ENCODE peak calls at places on chromosomes 6 and 20, in six cellular contexts. Q is A549, B is K562, K is HCT116, C is SK-N-SH, F is GM23338. P is an unnamed sample.

GRCh38 chr20:4721719-4722118 is at the start of gene PRND:
- DNase-seq in Q (no peak), B (no peak), K (no peak), C (no peak), F (no peak), P (no peak)

GRCh38 chr20:45506927-45507820 is 8.2 kb downstream of the SPINT3 start:
- DNase-seq in Q (no peak), B (no peak), K (no peak), C (no peak), F (no peak), P (no peak)

GRCh38 chr6:108452725-108453195 is 108.0 kb upstream of the FOXO3 start:
- DNase-seq in Q (no peak), B (no peak), K (no peak), C (no peak), F (peak), P (no peak)

GRCh38 chr6:39892490-39893129 is 41.7 kb downstream of the MOCS1 start:
- DNase-seq in Q (peak), B (peak), K (peak), C (peak), F (peak), P (no peak)

GRCh38 chr6:158279615-158280014 is 32.6 kb upstream of the TULP4 start:
- DNase-seq in Q (no peak), B (no peak), K (no peak), C (no peak), F (no peak), P (no peak)

GRCh38 chr6:112372213-112372806 is 25.2 kb downstream of the RFPL4B start:
- DNase-seq in Q (peak), B (no peak), K (peak), C (peak), F (peak), P (no peak)

GRCh38 chr20:62872184-62872862 is 10.7 kb upstream of the TCFL5 start:
- DNase-seq in Q (no peak), B (no peak), K (no peak), C (no peak), F (no peak), P (peak)

GRCh38 chr6:72422126-72422680 is 199.7 kb upstream of the KCNQ5 start:
- DNase-seq in Q (no peak), B (no peak), K (no peak), C (no peak), F (no peak), P (no peak)

GRCh38 chr6:18246205-18246604 is 18.1 kb downstream of the DEK start:
- DNase-seq in Q (no peak), B (no peak), K (no peak), C (no peak), F (no peak), P (no peak)

GRCh38 chr20:53611449-53611894 is 17.8 kb upstream of the ZNF217 start:
- DNase-seq in Q (peak), B (no peak), K (peak), C (peak), F (peak), P (no peak)

GRCh38 chr6:170208171-170208601 is 82.7 kb downstream of the DLL1 start:
- DNase-seq in Q (no peak), B (no peak), K (no peak), C (peak), F (no peak), P (no peak)

GRCh38 chr6:73451166-73452106 is 661 bp downstream of the CGAS start:
- DNase-seq in Q (peak), B (no peak), K (no peak), C (peak), F (peak), P (peak)

GRCh38 chr20:17468073-17468840 is 62.9 kb downstream of the BFSP1 start:
- DNase-seq in Q (no peak), B (no peak), K (no peak), C (no peak), F (no peak), P (no peak)

GRCh38 chr6:14932485-14933178 is 313.2 kb upstream of the JARID2 start:
- DNase-seq in Q (no peak), B (peak), K (no peak), C (no peak), F (no peak), P (no peak)

GRCh38 chr6:7254980-7255825 is 57.8 kb downstream of the SSR1 start:
- DNase-seq in Q (no peak), B (peak), K (no peak), C (no peak), F (no peak), P (peak)

GRCh38 chr20:25315418-25316210 is 67.7 kb downstream of the PYGB start:
- DNase-seq in Q (no peak), B (no peak), K (no peak), C (no peak), F (no peak), P (no peak)

GRCh38 chr6:92559002-92559401 is 860.4 kb downstream of the EPHA7 start:
- DNase-seq in Q (no peak), B (no peak), K (no peak), C (no peak), F (no peak), P (peak)

GRCh38 chr6:105067329-105067728 is 110.4 kb downstream of the LIN28B start:
- DNase-seq in Q (no peak), B (no peak), K (no peak), C (no peak), F (no peak), P (no peak)

GRCh38 chr6:151239603-151240035 is at the start of gene AKAP12:
- DNase-seq in Q (peak), B (no peak), K (no peak), C (no peak), F (peak), P (no peak)

GRCh38 chr6:40912158-40912946 is 126.7 kb downstream of the UNC5CL start:
- DNase-seq in Q (peak), B (peak), K (no peak), C (peak), F (peak), P (peak)

GRCh38 chr6:42029062-42029685 is 21.1 kb upstream of the TAF8 start:
- DNase-seq in Q (no peak), B (peak), K (no peak), C (no peak), F (no peak), P (no peak)

GRCh38 chr20:39800111-39800510 is 838.0 kb downstream of the DHX35 start:
- DNase-seq in Q (peak), B (no peak), K (no peak), C (no peak), F (no peak), P (no peak)

GRCh38 chr6:133959667-133960368 is 6.8 kb downstream of the TBPL1 start:
- DNase-seq in Q (no peak), B (peak), K (no peak), C (no peak), F (no peak), P (no peak)

GRCh38 chr6:3228046-3228671 is 706 bp upstream of the TUBB2B start:
- DNase-seq in Q (no peak), B (peak), K (no peak), C (peak), F (peak), P (no peak)

GRCh38 chr6:151850479-151850878 is 43.0 kb downstream of the ESR1 start:
- DNase-seq in Q (no peak), B (no peak), K (no peak), C (no peak), F (peak), P (no peak)

GRCh38 chr20:4369798-4370124 is 351.9 kb upstream of the PRND start:
- DNase-seq in Q (no peak), B (peak), K (no peak), C (no peak), F (no peak), P (peak)

GRCh38 chr6:82506526-82506925 is 142.9 kb downstream of the TPBG start:
- DNase-seq in Q (peak), B (no peak), K (no peak), C (no peak), F (peak), P (no peak)

GRCh38 chr20:25280051-25280573 is 32.2 kb downstream of the PYGB start:
- DNase-seq in Q (no peak), B (no peak), K (no peak), C (peak), F (no peak), P (no peak)

GRCh38 chr20:4067600-4068261 is 52.4 kb upstream of the RNF24 start:
- DNase-seq in Q (no peak), B (no peak), K (no peak), C (no peak), F (no peak), P (peak)

GRCh38 chr6:159828074-159828473 is 28.0 kb downstream of the PNLDC1 start:
- DNase-seq in Q (no peak), B (no peak), K (no peak), C (no peak), F (no peak), P (no peak)
- TF ChIP-seq REST in Q (no peak), B (no peak), K (no peak), C (no peak), F (no peak), P (no peak)

DNA sequence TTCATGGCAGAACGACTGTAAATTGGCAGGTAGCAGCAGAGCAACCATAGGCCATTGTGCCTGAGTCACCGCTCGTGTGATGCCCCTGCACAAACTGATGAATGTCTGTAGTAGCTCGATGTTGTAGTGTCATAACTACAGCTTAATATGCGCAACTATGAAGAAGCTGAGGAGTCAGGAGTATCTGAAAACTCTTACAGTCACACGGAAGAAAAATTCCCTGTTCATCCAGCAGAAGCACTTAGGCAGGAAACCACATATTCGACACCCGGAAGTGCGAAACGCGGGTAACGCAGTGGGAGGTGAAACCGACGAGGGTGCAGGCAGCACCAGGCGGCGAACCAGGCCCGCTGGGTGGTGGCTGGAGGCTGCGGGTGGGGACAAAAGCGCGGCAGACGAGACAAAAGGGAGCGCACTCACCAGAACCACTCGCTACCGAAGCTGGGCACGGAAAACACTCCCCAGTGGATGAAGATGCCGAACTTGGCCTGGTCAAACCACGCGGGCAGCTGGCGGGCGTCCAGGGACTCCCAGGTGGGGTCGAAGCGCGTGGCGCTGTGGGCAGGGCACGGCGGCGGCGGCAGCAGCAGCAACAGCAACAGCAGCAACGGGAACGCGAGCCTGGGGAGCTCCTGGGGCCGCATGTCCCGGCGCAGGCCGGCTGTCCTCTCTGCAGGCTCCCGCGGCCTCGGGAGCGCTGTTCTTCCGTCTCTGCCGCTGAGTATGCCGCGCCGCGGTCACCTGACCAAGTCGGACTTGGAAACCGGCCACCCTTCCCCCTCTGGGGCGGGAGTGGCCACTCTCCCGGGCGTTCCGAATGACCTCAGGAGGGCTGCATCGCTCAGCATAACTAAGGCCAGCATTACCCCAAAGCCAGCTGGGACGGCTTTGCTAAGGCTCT is at the start of gene FUCA2:
- DNase-seq in Q (peak), B (peak), K (peak), C (peak), F (peak), P (peak)
- TF ChIP-seq CTCF in Q (no peak), B (peak), K (no peak), C (no peak), F (no peak), P (no peak)

DNA sequence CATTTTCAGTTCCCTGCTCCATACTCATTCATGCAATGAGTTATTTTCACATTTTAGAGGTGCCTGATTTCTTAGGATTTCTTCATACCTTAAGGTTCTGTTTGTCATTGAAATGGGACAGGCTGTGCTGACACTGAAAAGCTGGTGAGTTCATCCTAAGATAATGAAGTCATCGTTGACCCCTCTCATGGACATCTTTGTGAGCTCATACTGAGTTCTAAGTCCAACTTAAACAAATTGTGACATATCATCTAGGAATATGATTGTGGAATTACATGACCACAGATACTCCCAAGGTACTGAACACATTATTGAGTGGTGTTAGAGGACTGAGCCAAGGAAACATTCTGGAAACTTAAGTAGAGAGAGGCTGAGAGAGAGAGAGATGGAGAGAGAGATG is 224.8 kb upstream of the JAG1 start:
- DNase-seq in Q (peak), B (no peak), K (no peak), C (no peak), F (no peak), P (no peak)
- TF ChIP-seq REST in Q (no peak), B (no peak), K (no peak), C (no peak), F (no peak), P (no peak)

DNA sequence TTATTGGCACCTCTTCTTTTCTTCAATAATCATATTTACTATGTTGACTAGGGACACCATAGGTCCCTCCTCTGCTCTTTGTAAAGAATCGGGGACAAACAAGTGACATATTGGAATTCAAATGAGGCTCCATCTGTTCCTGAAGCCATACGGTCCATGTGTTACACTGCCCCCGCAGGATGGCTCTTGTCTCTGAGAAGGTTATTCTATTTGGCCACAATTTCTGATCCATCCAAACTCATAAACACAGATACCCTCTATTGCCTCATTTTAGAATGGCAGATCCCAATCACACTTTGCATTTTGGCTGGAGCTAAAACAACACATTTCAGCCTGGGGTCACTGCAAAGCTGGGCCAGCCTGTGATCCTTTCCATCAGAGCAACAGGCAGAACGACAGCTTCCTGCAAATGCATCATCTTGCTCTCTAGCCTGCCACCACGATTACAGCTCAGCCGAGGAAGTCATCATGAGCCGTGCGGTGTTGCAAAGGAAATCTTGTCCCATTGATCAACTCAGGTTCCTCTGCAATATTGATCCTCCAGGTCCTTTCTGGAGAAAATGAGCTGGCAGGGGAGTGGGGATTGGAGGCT is 73.2 kb downstream of the AGPAT4 start:
- DNase-seq in Q (no peak), B (no peak), K (no peak), C (peak), F (peak), P (no peak)
- TF ChIP-seq CTCF in Q (no peak), B (peak), K (peak), C (peak), F (peak), P (no peak)

GRCh38 chr6:26075063-26075717 is 12.0 kb upstream of the HFE start:
- DNase-seq in Q (no peak), B (no peak), K (no peak), C (no peak), F (peak), P (no peak)
- TF ChIP-seq REST in Q (no peak), B (no peak), K (no peak), C (no peak), F (no peak), P (no peak)

DNA sequence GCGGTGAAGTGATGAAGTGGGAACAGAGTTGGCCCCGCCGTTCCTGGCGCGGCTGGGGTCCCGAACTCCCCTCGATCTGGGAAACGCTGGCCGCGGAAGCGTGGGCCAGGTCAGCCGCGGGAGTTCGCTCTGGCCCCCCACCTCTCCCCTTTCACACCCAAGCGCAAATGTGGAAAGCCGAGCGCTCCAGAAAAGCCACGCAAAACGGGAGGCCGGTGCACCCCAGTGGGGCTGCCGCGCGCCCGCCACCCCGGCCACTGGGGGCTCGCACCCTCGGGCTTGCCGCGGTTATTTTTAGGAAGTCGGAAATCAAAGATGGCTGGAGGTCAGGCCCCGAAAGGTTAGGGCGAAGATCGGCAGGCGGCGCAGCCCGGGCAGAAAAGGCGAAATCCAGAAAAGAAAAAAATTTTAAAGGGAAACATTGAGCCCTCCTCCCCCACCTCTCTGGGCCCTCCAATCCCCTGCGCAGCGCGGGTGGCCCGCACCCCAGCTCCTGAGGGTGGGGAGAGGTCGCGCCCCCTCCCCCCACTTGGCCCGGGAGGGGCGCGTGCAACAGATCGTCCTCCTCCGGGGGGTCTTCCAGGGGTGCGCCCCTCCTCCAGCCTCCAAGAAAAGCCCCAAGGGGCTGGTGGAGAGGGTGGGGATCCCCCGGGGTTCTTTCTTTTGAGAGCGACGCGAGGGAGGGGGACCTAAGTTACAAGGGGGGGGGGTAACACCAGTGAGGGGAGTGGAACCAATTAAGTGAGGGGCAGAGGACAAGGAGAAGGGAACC is 915 bp downstream of the SALL4 start:
- DNase-seq in Q (peak), B (no peak), K (no peak), C (peak), F (peak), P (no peak)
- TF ChIP-seq CTCF in Q (peak), B (no peak), K (no peak), C (peak), F (no peak), P (no peak)

GRCh38 chr20:37526839-37527637 is 638 bp downstream of the BLCAP start:
- DNase-seq in Q (peak), B (no peak), K (no peak), C (peak), F (peak), P (peak)

GRCh38 chr20:37527638-37528441 is at the start of gene BLCAP:
- DNase-seq in Q (peak), B (peak), K (peak), C (peak), F (peak), P (peak)

GRCh38 chr20:37524859-37525708 is 2.6 kb downstream of the BLCAP start:
- DNase-seq in Q (no peak), B (no peak), K (no peak), C (no peak), F (no peak), P (no peak)

GRCh38 chr20:37525810-37526209 is 1.9 kb downstream of the BLCAP start:
- DNase-seq in Q (no peak), B (no peak), K (no peak), C (no peak), F (no peak), P (no peak)

DNA sequence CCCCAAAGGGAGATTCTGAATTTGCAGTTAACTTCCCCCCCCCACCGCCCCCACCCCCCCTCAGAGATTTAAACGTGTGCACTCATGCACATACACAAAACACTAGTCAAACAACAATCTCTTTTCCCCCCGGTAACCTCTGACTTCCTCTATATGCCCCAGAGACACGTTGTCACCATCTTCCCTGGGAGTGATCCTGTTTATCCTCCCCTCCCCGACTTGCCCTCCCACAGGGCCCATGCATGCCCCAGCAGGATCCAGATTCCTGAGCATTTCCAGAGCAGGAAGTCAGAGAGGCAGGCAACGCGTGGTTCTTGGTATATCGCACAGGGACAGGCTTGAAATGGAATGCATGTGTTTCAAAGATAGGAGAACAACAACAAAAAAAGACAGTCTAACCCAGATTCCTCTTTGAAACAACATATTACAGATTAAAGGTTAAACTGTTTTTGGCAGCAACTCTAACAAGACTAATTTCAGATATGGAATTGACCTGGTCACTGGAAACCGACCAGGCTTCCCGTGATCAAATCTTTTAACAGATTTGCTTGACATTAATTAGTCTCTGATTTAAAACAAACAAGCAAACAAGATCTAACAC is 1.3 kb downstream of the BLCAP start:
- DNase-seq in Q (no peak), B (peak), K (no peak), C (peak), F (peak), P (no peak)
- TF ChIP-seq REST in Q (no peak), B (no peak), K (no peak), C (no peak), F (no peak), P (no peak)

DNA sequence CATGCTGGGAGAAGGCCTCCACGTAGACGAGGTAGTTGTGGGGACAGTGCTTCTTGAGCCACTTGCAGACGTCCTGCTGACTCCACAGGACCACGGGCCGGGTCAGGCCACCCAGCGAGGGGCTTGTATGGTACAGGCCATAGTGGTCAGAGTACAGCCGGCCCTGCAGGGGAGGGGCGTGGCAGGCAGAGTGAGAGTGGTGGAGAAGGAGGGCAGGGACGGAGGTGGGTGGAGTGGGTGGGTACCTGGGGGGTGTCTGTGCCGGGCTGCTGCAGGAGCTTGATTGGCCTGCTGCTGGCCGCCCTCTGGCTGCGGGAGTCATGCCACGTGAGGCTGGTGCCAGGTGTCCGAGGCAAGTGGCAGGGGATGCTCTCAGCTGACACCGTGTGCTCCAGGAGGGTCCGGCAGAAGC is 2.5 kb downstream of the SAMD10 start:
- DNase-seq in Q (no peak), B (no peak), K (no peak), C (peak), F (no peak), P (no peak)
- TF ChIP-seq CTCF in Q (no peak), B (no peak), K (no peak), C (no peak), F (no peak), P (no peak)

GRCh38 chr6:43856005-43856765 is 86.2 kb downstream of the VEGFA start:
- DNase-seq in Q (peak), B (peak), K (peak), C (peak), F (peak), P (peak)
- TF ChIP-seq REST in Q (no peak), B (peak), K (no peak), C (no peak), F (no peak), P (no peak)

P was measured in HL-60.